ENCODE peak calls at places on chromosomes 7 and 10, in four cellular contexts. Y is stomach, W is thyroid gland, G is transverse colon. C is an unnamed sample.

GRCh38 chr10:124392651-124393342 is 25.9 kb downstream of the OAT start:
- DNase-seq in W (no peak), G (no peak), Y (no peak), C (no peak)

GRCh38 chr7:48875300-48875916 is 48.9 kb upstream of the CDC14C start:
- DNase-seq in Y (no peak), W (peak; percentile 50), G (peak; percentile 8), C (peak; percentile 30)

GRCh38 chr10:13483951-13484350 is 44.9 kb downstream of the BEND7 start:
- DNase-seq in Y (peak; percentile 74), W (peak; percentile 77), G (peak; percentile 15), C (no peak)

GRCh38 chr7:18177129-18177814 is 149.6 kb upstream of the PRPS1L1 start:
- DNase-seq in W (no peak), G (no peak), Y (no peak), C (no peak)

GRCh38 chr7:169854-170172 is 22.6 kb upstream of the FAM20C start:
- DNase-seq in Y (no peak), G (no peak), W (no peak), C (no peak)

GRCh38 chr7:16817536-16817935 is 12.7 kb upstream of the AGR2 start:
- DNase-seq in Y (no peak), W (no peak), G (no peak), C (no peak)

GRCh38 chr7:151963895-151964870 is 7.9 kb downstream of the GALNTL5 start:
- DNase-seq in Y (no peak), W (no peak), G (no peak), C (no peak)

GRCh38 chr10:78041170-78042057 is 7.8 kb downstream of the RPS24 start:
- DNase-seq in Y (no peak), W (no peak), G (no peak), C (no peak)

GRCh38 chr10:1531883-1532597 is 205.3 kb downstream of the ADARB2 start:
- DNase-seq in W (no peak), Y (no peak), G (no peak), C (no peak)

GRCh38 chr10:81920213-81920829 is 45.3 kb downstream of the NRG3 start:
- DNase-seq in G (no peak), Y (no peak), W (no peak), C (no peak)

GRCh38 chr7:42700376-42701327 is 211.2 kb downstream of the C7orf25 start:
- DNase-seq in G (no peak), W (no peak), Y (peak; percentile 55), C (no peak)

GRCh38 chr7:91876391-91877133 is 3.9 kb downstream of the MTERF1 start:
- DNase-seq in Y (no peak), W (no peak), G (no peak), C (no peak)

DNA sequence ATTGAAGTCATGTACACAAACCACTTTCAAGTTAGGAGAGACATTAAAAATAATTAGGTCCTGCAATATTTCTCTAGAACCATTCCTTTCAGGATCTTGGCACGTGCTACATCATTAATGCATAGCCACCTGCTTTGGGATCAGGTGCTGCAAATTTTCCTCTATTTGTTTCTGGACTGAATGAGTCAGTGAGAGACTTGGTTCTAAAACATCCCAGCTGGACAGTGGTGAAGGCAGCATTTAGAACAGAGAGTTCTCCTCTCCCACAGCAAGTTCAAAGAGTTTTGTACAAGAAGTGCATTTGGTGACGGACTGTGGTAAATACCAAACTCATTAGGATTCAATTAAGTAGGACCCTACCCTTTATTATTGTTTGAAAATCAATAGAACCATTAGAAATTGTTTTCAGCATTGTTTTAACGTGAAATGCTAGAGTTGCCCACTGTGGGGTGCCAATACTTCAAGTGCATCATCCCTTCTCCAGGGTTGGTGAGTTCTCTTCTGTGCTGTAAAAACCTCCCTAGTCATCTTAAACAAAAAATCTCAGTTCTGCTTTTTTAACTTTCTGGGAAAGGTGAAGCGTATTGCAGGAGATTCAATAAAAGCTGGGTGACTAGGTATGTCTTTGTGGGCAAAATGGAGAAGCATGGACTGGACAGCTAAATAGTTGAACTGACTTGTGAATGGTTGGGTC is 698.9 kb downstream of the SUGCT start:
- DNase-seq in G (no peak), Y (no peak), W (no peak), C (no peak)
- TF ChIP-seq CTCF in G (no peak), Y (no peak), W (no peak), C (no peak)

DNA sequence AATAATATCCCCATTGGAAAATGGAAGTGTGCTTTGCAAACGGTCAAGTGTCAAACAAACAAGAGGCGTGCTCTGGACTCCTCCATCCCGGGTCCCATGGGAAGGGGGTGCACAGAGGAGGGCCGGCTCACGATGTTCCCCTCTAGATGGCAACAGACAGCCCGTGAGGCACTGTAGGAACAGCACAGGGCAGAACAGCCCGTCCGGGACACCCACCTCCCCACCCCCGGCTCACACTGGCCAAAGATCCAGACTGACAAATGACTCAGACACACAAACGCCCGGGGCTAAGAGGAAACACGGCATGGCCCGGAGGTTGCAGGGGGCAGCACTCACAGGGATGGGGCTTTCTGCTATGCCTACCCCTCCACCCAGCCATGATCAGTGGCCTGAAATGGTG is 4.9 kb upstream of the ELN start:
- DNase-seq in Y (peak; percentile 35), W (no peak), G (no peak), C (no peak)
- TF ChIP-seq CTCF in Y (no peak), W (no peak), G (no peak), C (no peak)

GRCh38 chr7:129644634-129645230 is 33.2 kb downstream of the NRF1 start:
- DNase-seq in W (no peak), G (no peak), Y (no peak), C (no peak)
- TF ChIP-seq CTCF in W (no peak), G (peak; percentile 29), Y (peak; percentile 44), C (no peak)

GRCh38 chr7:50315739-50316671 is 11.5 kb downstream of the IKZF1 start:
- DNase-seq in G (no peak), Y (no peak), W (no peak), C (no peak)
- TF ChIP-seq CTCF in G (no peak), Y (no peak), W (no peak), C (no peak)

GRCh38 chr10:84054743-84055142 is 84.6 kb upstream of the GHITM start:
- DNase-seq in G (no peak), W (no peak), Y (no peak), C (no peak)

GRCh38 chr10:84063440-84063839 is 75.9 kb upstream of the GHITM start:
- DNase-seq in G (no peak), W (no peak), Y (no peak), C (no peak)

GRCh38 chr10:84059526-84059925 is 79.8 kb upstream of the GHITM start:
- DNase-seq in G (no peak), Y (no peak), W (no peak), C (no peak)
- TF ChIP-seq CTCF in G (no peak), Y (no peak), W (no peak), C (no peak)

GRCh38 chr10:54613162-54613561 is 187.9 kb downstream of the PCDH15 start:
- DNase-seq in Y (no peak), W (no peak), G (no peak), C (no peak)

GRCh38 chr10:54614062-54614461 is 187.0 kb downstream of the PCDH15 start:
- DNase-seq in G (no peak), Y (no peak), W (no peak), C (no peak)
- TF ChIP-seq CTCF in G (no peak), Y (no peak), W (no peak), C (no peak)

GRCh38 chr7:123323689-123324088 is 123.9 kb upstream of the SLC13A1 start:
- DNase-seq in Y (no peak), G (no peak), W (no peak), C (no peak)
- TF ChIP-seq CTCF in Y (no peak), G (no peak), W (no peak), C (no peak)

C was measured in mucosa of descending colon.